ENCODE peak calls at places on chromosome 6, in six cellular contexts. L is left lung, D is psoas muscle, T is fibroblast of lung, K is DND-41, P is tibial nerve. F is an unnamed sample.
A peak's percentile ranks its signal among the peaks of the same experiment; 100 is the strongest.

GRCh38 chr6:163494279-163494727 is 79.8 kb downstream of the QKI start:
- DNase-seq in D (no peak), L (no peak), T (no peak), P (no peak), K (no peak), F (no peak)

GRCh38 chr6:47245745-47246371 is 63.8 kb downstream of the TNFRSF21 start:
- DNase-seq in D (no peak), T (no peak), K (peak; percentile 27), L (no peak), P (no peak), F (no peak)

GRCh38 chr6:54266400-54266923 is 41.8 kb upstream of the TINAG start:
- DNase-seq in L (no peak), T (no peak), D (no peak), P (no peak), K (no peak), F (no peak)

GRCh38 chr6:31717499-31718222 is 2.5 kb downstream of the LY6G6D start:
- DNase-seq in K (no peak), D (no peak), L (no peak), P (no peak), T (no peak), F (no peak)

GRCh38 chr6:168239374-168239773 is 80.2 kb downstream of the DACT2 start:
- DNase-seq in L (no peak), D (no peak), T (no peak), K (no peak), P (no peak), F (no peak)

GRCh38 chr6:167005350-167006159 is 6.4 kb downstream of the CEP43 start:
- DNase-seq in L (no peak), D (peak; percentile 55), K (no peak), P (no peak), T (no peak), F (no peak)

GRCh38 chr6:162068340-162068739 is 659.2 kb downstream of the PRKN start:
- DNase-seq in T (no peak), K (no peak), L (no peak), P (no peak), D (no peak), F (no peak)

GRCh38 chr6:36052092-36052491 is 24.5 kb downstream of the MAPK14 start:
- DNase-seq in K (no peak), P (peak; percentile 56), T (peak; percentile 85), D (peak; percentile 69), L (no peak), F (no peak)

GRCh38 chr6:85516168-85516567 is 66.3 kb downstream of the NT5E start:
- DNase-seq in T (no peak), L (no peak), P (no peak), D (no peak), K (no peak), F (no peak)

GRCh38 chr6:40931927-40932326 is 107.1 kb downstream of the UNC5CL start:
- DNase-seq in T (no peak), K (no peak), P (no peak), D (no peak), L (no peak), F (no peak)

GRCh38 chr6:168536196-168536595 is 95.2 kb downstream of the SMOC2 start:
- DNase-seq in T (no peak), L (no peak), D (no peak), K (no peak), P (no peak), F (no peak)

GRCh38 chr6:8082954-8083858 is 19.0 kb upstream of the BLOC1S5 start:
- DNase-seq in K (no peak), D (no peak), T (peak; percentile 84), P (no peak), L (no peak), F (no peak)

GRCh38 chr6:107713214-107713962 is 110.7 kb downstream of the SCML4 start:
- DNase-seq in K (peak; percentile 39), D (no peak), P (no peak), L (no peak), T (no peak), F (no peak)

DNA sequence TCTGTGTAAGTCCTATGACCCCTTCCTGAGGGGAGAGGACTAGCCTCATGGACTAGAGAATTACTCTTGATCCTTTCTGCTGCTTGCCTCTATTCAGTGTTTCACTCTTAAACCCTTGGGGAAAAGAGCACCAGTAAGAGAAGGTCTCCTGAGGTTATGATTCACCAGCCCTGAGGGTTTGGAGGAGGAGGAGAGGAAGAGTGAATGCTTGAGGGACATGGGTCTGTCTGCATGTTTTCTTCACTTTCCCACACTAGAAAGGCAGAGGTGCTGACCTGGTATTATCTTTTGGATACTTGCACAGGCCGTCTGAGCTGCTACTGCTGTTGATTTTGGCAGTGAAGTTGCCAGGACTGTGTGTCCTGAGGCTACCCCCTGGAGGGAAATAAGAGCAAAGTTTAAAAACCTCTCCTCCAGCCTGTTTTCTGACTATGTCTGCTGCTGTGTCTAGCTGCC is 78.3 kb downstream of the CD109 start:
- DNase-seq in D (no peak), K (no peak), T (peak; percentile 85), P (peak; percentile 40), L (no peak), F (no peak)
- H3K27ac ChIP-seq in D (no peak overlapping the region), K (no peak overlapping the region), T (no peak overlapping the region), P (no peak overlapping the region), L (no peak overlapping the region), F (no peak overlapping the region)

DNA sequence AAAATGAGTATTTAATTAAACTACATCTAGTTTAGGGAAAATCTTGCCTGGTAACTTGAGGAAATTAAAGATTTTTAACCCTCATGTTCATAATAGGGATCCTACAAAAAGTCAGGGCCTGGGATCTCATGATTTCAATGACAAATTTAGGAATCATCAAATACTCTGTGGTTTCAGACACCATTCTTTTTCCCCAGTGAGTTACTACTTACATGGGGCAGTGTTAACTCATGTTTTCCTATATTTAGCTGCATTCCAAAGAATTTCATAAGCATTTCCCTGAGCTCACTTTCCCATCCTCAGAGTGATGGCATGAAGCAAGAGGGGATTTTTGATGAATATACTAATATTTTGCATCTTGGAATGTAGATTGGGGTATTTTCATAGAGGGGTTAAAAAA is 321.7 kb downstream of the CENPW start:
- DNase-seq in T (peak; percentile 71), D (no peak), L (no peak), P (no peak), K (no peak), F (no peak)
- H3K27ac ChIP-seq in T (peak overlapping the region; percentile 72), D (no peak overlapping the region), L (no peak overlapping the region), P (no peak overlapping the region), K (no peak overlapping the region), F (no peak overlapping the region)

GRCh38 chr6:33752139-33753015 is 5.7 kb upstream of the IP6K3 start:
- DNase-seq in P (no peak), D (no peak), K (peak; percentile 57), T (no peak), L (no peak), F (no peak)
- H3K27ac ChIP-seq in P (no peak overlapping the region), D (peak overlapping the region; percentile 100), K (no peak overlapping the region), T (no peak overlapping the region), L (no peak overlapping the region), F (no peak overlapping the region)

DNA sequence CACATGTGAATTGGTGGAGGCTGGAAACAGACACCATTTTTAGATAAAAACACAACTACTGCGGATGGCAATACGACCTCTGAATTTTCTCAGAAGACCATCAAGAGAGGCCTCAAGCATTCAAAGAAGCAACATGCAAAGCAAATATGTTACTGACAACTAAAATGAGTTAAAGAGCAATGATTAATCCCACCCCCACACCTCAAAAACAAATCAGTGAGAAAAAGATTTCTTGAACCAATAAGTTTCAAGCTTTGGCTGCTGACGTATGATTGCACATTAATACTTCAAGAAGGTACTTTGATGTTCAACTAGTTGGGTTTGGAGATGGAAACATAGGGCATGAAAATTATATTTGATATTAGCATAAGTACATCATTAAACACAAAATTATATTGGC is 982 bp downstream of the MMUT start:
- DNase-seq in D (no peak), K (no peak), T (peak; percentile 28), L (no peak), P (no peak), F (no peak)
- H3K27ac ChIP-seq in D (peak overlapping the region; percentile 94), K (no peak overlapping the region), T (peak overlapping the region; percentile 89), L (no peak overlapping the region), P (peak overlapping the region; percentile 88), F (no peak overlapping the region)

DNA sequence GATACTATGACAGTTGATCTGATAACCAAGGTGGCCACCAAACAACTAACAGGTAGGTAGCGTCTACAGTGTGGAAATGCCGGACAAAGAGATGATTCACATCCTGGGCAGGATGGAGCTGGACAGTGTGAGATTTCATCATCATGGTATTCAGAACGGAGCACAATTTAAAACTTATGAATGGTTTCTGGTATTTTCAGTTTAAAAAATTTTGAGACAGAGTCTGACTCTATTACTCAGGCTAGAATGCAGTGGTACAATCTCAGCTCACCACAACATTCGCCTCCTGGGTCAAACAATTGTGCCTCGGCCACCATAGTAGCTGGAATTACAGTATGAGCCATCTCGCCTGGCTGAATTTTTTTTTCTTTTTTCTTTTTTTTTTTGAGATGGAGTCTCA is 43.8 kb downstream of the CEP57L1 start:
- DNase-seq in K (no peak), P (no peak), D (no peak), T (peak; percentile 31), L (no peak), F (no peak)
- H3K27ac ChIP-seq in K (no peak overlapping the region), P (no peak overlapping the region), D (no peak overlapping the region), T (no peak overlapping the region), L (no peak overlapping the region), F (no peak overlapping the region)

GRCh38 chr6:5869676-5870075 is 137.0 kb downstream of the NRN1 start:
- DNase-seq in K (no peak), L (no peak), P (no peak), T (no peak), D (no peak), F (no peak)
- H3K27ac ChIP-seq in K (peak overlapping the region; percentile 54), L (no peak overlapping the region), P (no peak overlapping the region), T (no peak overlapping the region), D (no peak overlapping the region), F (no peak overlapping the region)

GRCh38 chr6:68635412-68635705 is 277 bp downstream of the ADGRB3 start:
- DNase-seq in L (no peak), D (no peak), K (no peak), T (no peak), P (no peak), F (no peak)
- H3K27ac ChIP-seq in L (peak overlapping the region; percentile 72), D (no peak overlapping the region), K (no peak overlapping the region), T (no peak overlapping the region), P (peak overlapping the region; percentile 76), F (peak overlapping the region; percentile 90)